ENCODE peak calls at places on chromosomes 2 and 18, in five cellular contexts. One of them, this sample, is unnamed.

GRCh38 chr2:197847666-197848401 is 43.4 kb downstream of the PLCL1 start:
- DNase-seq in K562: no peak
- DNase-seq in HepG2: no peak
- DNase-seq in endothelial cell of umbilical vein: no peak
- DNase-seq in SK-N-SH: no peak
- DNase-seq in this sample: no peak

GRCh38 chr2:163602196-163602595 is 133.6 kb downstream of the FIGN start:
- DNase-seq in K562: no peak
- DNase-seq in HepG2: no peak
- DNase-seq in endothelial cell of umbilical vein: no peak
- DNase-seq in SK-N-SH: no peak
- DNase-seq in this sample: no peak

GRCh38 chr2:239412914-239413603 is 12.2 kb upstream of the HDAC4 start:
- DNase-seq in K562: no peak
- DNase-seq in HepG2: no peak
- DNase-seq in endothelial cell of umbilical vein: no peak
- DNase-seq in SK-N-SH: no peak
- DNase-seq in this sample: no peak

GRCh38 chr18:50961974-50962373 is 5.9 kb upstream of the ELAC1 start:
- DNase-seq in K562: no peak
- DNase-seq in HepG2: no peak
- DNase-seq in endothelial cell of umbilical vein: no peak
- DNase-seq in SK-N-SH: no peak
- DNase-seq in this sample: no peak

GRCh38 chr2:226079677-226080076 is 680.2 kb downstream of the NYAP2 start:
- DNase-seq in K562: no peak
- DNase-seq in HepG2: no peak
- DNase-seq in endothelial cell of umbilical vein: no peak
- DNase-seq in SK-N-SH: no peak
- DNase-seq in this sample: no peak

GRCh38 chr2:119849838-119850565 is 90.3 kb downstream of the PTPN4 start:
- DNase-seq in K562: no peak
- DNase-seq in HepG2: no peak
- DNase-seq in endothelial cell of umbilical vein: no peak
- DNase-seq in SK-N-SH: no peak
- DNase-seq in this sample: no peak

GRCh38 chr2:29113891-29114321 is 1.3 kb upstream of the CLIP4 start:
- DNase-seq in K562: no peak
- DNase-seq in HepG2: no peak
- DNase-seq in endothelial cell of umbilical vein: no peak
- DNase-seq in SK-N-SH: peak
- DNase-seq in this sample: no peak

GRCh38 chr2:238403632-238404405 is 22.9 kb upstream of the ASB1 start:
- DNase-seq in K562: no peak
- DNase-seq in HepG2: peak
- DNase-seq in endothelial cell of umbilical vein: no peak
- DNase-seq in SK-N-SH: no peak
- DNase-seq in this sample: no peak

GRCh38 chr2:17752892-17753802 is 463 bp downstream of the SMC6 start:
- DNase-seq in K562: peak
- DNase-seq in HepG2: peak
- DNase-seq in endothelial cell of umbilical vein: peak
- DNase-seq in SK-N-SH: peak
- DNase-seq in this sample: peak

GRCh38 chr18:55633032-55633431 is 45.0 kb upstream of the TCF4 start:
- DNase-seq in K562: no peak
- DNase-seq in HepG2: no peak
- DNase-seq in endothelial cell of umbilical vein: no peak
- DNase-seq in SK-N-SH: no peak
- DNase-seq in this sample: no peak

GRCh38 chr2:20216130-20217025 is 8.6 kb downstream of the SDC1 start:
- DNase-seq in K562: no peak
- DNase-seq in HepG2: no peak
- DNase-seq in endothelial cell of umbilical vein: no peak
- DNase-seq in SK-N-SH: no peak
- DNase-seq in this sample: no peak

GRCh38 chr2:207662203-207662602 is 37.0 kb upstream of the METTL21A start:
- DNase-seq in K562: no peak
- DNase-seq in HepG2: no peak
- DNase-seq in endothelial cell of umbilical vein: no peak
- DNase-seq in SK-N-SH: no peak
- DNase-seq in this sample: no peak

GRCh38 chr2:48768669-48769068 is 13.1 kb upstream of the LHCGR start:
- DNase-seq in K562: no peak
- DNase-seq in HepG2: no peak
- DNase-seq in endothelial cell of umbilical vein: no peak
- DNase-seq in SK-N-SH: peak
- DNase-seq in this sample: no peak

GRCh38 chr2:162890690-162891311 is 52.2 kb upstream of the KCNH7 start:
- DNase-seq in K562: peak
- DNase-seq in HepG2: peak
- DNase-seq in endothelial cell of umbilical vein: peak
- DNase-seq in SK-N-SH: peak
- DNase-seq in this sample: peak

GRCh38 chr2:1808921-1809551 is 64.7 kb upstream of the PXDN start:
- DNase-seq in K562: no peak
- DNase-seq in HepG2: no peak
- DNase-seq in endothelial cell of umbilical vein: no peak
- DNase-seq in SK-N-SH: no peak
- DNase-seq in this sample: no peak

GRCh38 chr2:223442874-223443273 is 159.3 kb downstream of the SCG2 start:
- DNase-seq in K562: no peak
- DNase-seq in HepG2: no peak
- DNase-seq in endothelial cell of umbilical vein: no peak
- DNase-seq in SK-N-SH: no peak
- DNase-seq in this sample: no peak

GRCh38 chr2:96637385-96638143 is 548 bp downstream of the KANSL3 start:
- DNase-seq in K562: no peak
- DNase-seq in HepG2: peak
- DNase-seq in endothelial cell of umbilical vein: peak
- DNase-seq in SK-N-SH: peak
- DNase-seq in this sample: peak

DNA sequence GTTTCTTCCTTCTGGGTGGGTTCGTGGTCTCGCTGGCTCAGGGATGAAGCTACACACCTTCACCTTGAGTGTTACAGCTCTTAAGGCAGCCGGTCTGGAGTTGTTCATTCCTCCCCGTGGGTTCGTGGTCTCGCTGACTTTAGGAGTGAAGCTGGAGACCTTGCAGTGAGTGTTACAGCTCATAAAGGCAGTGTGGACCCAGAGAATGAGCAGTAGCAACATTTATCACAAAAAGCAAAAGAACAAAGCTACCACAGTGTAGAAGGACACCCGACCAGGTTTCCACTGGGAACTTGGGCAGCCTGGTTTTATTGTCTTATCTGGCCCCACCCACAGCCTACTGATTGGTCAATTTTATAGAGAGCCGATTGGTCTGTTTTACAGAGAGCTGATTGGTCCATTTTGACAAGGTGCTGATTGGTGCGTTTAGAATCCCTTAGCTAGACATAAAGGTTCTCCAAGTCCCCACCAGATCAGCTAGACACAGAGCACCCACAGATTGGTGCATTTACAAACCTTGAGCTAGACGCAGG is 20.2 kb upstream of the ROCK1 start:
- DNase-seq in K562: no peak
- DNase-seq in HepG2: no peak
- DNase-seq in endothelial cell of umbilical vein: no peak
- DNase-seq in SK-N-SH: no peak
- DNase-seq in this sample: no peak
- H2AFZ ChIP-seq in K562: peak
- H2AFZ ChIP-seq in HepG2: no peak
- H2AFZ ChIP-seq in endothelial cell of umbilical vein: no peak
- H2AFZ ChIP-seq in SK-N-SH: peak
- H2AFZ ChIP-seq in this sample: peak

GRCh38 chr2:9556121-9556869 is 665 bp upstream of the ADAM17 start:
- DNase-seq in K562: no peak
- DNase-seq in HepG2: no peak
- DNase-seq in endothelial cell of umbilical vein: peak
- DNase-seq in SK-N-SH: no peak
- DNase-seq in this sample: no peak
- TF ChIP-seq POLR2AphosphoS5 in K562: no peak
- TF ChIP-seq POLR2AphosphoS5 in HepG2: no peak
- TF ChIP-seq POLR2AphosphoS5 in endothelial cell of umbilical vein: no peak
- TF ChIP-seq POLR2AphosphoS5 in SK-N-SH: no peak
- TF ChIP-seq POLR2AphosphoS5 in this sample: no peak

GRCh38 chr2:97997774-97998392 is 2.1 kb upstream of the TMEM131 start:
- DNase-seq in K562: no peak
- DNase-seq in HepG2: peak
- DNase-seq in endothelial cell of umbilical vein: no peak
- DNase-seq in SK-N-SH: no peak
- DNase-seq in this sample: peak

GRCh38 chr2:97998431-97998830 is 2.7 kb upstream of the TMEM131 start:
- DNase-seq in K562: no peak
- DNase-seq in HepG2: no peak
- DNase-seq in endothelial cell of umbilical vein: no peak
- DNase-seq in SK-N-SH: no peak
- DNase-seq in this sample: no peak

GRCh38 chr2:97995734-97996624 is at the start of gene TMEM131:
- DNase-seq in K562: peak
- DNase-seq in HepG2: peak
- DNase-seq in endothelial cell of umbilical vein: peak
- DNase-seq in SK-N-SH: peak
- DNase-seq in this sample: peak

GRCh38 chr2:97995026-97995733 is 568 bp downstream of the TMEM131 start:
- DNase-seq in K562: peak
- DNase-seq in HepG2: peak
- DNase-seq in endothelial cell of umbilical vein: peak
- DNase-seq in SK-N-SH: peak
- DNase-seq in this sample: peak

DNA sequence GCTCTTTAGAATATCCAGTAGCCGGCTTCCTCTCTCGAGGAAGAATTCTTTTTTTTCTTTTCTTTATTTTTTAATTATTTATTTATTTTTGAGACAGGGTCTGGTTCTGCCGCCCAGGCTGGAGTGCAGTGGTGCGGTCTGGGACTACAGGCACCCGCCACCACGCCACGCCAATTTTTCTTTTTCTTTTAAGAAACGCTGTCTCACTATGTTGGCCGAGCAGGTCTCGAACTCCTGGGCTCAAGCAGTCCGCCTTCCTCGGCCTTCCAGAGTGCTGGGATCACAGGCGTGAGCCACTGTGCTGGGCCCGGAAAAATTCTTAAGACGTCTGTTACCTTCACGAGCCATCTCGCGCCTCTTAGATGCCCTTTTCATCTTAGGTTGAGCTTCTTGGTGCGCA is 931 bp upstream of the TMEM131 start:
- DNase-seq in K562: no peak
- DNase-seq in HepG2: no peak
- DNase-seq in endothelial cell of umbilical vein: no peak
- DNase-seq in SK-N-SH: no peak
- DNase-seq in this sample: peak
- H2AFZ ChIP-seq in K562: peak
- H2AFZ ChIP-seq in HepG2: peak
- H2AFZ ChIP-seq in endothelial cell of umbilical vein: peak
- H2AFZ ChIP-seq in SK-N-SH: peak
- H2AFZ ChIP-seq in this sample: peak

GRCh38 chr2:240960309-240960962 is 38.0 kb upstream of the SNED1 start:
- DNase-seq in K562: no peak
- DNase-seq in HepG2: peak
- DNase-seq in endothelial cell of umbilical vein: peak
- DNase-seq in SK-N-SH: peak
- DNase-seq in this sample: no peak
- TF ChIP-seq POLR2AphosphoS5 in K562: no peak
- TF ChIP-seq POLR2AphosphoS5 in HepG2: no peak
- TF ChIP-seq POLR2AphosphoS5 in endothelial cell of umbilical vein: no peak
- TF ChIP-seq POLR2AphosphoS5 in SK-N-SH: no peak
- TF ChIP-seq POLR2AphosphoS5 in this sample: no peak

DNA sequence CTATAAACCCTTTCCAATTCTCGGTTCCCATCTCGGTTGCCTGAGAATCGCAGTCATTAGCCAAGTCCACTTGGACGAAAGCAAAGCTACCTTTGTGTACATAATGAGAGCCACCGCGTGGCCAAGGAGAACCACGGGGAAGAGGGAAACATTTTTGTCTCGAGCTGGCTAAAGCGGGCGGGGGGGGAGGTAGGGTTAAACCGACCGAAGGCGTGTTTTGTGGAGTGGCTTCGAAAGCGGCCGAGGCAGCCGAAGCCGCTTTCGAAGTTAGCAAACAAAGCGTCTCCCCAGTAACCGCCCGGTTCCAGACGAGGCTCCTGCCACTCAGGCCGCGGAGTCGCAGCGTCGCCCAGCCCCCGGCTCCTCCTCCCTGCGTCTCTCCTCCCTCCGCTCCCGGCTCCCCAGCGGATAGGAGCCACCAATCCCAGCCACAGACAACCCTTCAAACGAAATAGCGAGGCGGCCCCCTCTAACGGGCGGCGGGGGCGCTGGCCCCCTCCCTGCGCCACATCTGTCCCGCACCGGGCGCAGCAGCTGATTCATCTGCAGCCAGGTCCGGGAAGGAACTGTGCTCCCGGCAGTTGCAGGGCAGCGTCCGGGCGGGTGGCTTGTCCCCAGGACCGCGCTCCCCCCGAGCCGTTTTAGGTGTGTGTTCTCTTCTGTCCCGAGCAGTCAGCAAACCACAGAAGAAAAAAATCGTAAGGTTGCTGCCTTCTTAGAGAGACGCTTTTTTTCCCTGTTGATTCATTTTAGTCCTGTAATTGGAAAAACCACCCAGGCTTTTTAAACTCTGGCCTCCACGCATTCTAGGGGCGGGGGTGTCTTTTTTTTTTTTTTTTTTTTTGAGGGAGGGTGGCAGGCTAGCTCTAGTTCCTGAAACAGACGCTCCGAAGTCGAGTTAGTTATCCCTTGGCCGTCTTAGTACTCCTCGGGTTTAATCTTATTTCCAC is 1.8 kb upstream of the TGIF1 start:
- DNase-seq in K562: peak
- DNase-seq in HepG2: peak
- DNase-seq in endothelial cell of umbilical vein: peak
- DNase-seq in SK-N-SH: peak
- DNase-seq in this sample: peak
- H2AFZ ChIP-seq in K562: peak
- H2AFZ ChIP-seq in HepG2: no peak
- H2AFZ ChIP-seq in endothelial cell of umbilical vein: peak
- H2AFZ ChIP-seq in SK-N-SH: peak
- H2AFZ ChIP-seq in this sample: no peak

DNA sequence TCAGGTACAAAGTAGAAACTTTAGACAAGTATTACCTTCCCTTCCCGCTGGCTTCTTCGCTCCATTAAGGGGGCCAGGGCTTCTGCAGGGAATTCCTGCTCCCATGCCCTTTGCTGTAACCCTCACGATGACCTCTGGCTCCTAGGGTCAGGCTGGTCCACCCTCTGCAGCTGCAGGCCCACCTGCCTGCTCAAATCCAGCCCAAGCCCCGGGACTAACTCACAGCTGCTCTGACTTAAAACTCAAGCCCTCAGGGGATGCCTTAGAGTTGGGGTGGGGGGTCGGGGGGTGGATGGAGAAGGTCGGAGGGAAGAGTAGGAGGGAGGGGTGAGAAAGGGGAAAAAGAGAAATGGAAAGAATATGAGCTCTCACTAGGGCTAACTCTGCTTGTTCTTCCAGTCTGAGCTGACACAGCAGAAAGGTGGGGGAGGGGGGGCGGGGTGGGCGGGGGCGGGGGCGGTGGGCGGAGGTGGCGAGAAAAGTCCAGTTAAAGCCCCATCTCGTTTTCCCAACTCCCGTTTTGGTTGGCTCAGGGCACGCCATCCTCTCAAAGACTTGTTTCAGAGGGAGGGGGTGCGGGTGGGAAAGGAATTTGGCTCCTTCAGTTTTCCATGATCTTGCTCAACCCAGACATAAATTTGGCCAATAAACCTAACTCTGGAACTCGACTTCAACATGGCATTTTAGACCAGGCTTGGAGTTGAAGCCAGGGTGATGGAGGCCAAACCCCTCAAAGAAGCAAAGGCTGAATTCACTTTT is 4.7 kb downstream of the IGFBP5 start:
- DNase-seq in K562: no peak
- DNase-seq in HepG2: no peak
- DNase-seq in endothelial cell of umbilical vein: no peak
- DNase-seq in SK-N-SH: no peak
- DNase-seq in this sample: peak
- TF ChIP-seq POLR2AphosphoS5 in K562: no peak
- TF ChIP-seq POLR2AphosphoS5 in HepG2: no peak
- TF ChIP-seq POLR2AphosphoS5 in endothelial cell of umbilical vein: no peak
- TF ChIP-seq POLR2AphosphoS5 in SK-N-SH: no peak
- TF ChIP-seq POLR2AphosphoS5 in this sample: no peak